ENCODE peak calls at places on chromosomes 11 and 22, in seven cellular contexts. L is choroid plexus epithelial cell; E is EH; X is GM04504; T is CD8-positive, alpha-beta T cell; O is Right ventricle myocardium superior; K is ovary. F is an unnamed sample.

GRCh38 chr11:29129850-29130249 is 887.0 kb downstream of the KCNA4 start:
- DNase-seq in L (peak), O (no peak), X (no peak), E (peak), T (no peak), K (no peak), F (peak)

GRCh38 chr11:69320756-69321741 is 27.1 kb downstream of the MYEOV start:
- DNase-seq in T (no peak), E (peak), K (no peak), L (no peak), X (no peak), O (no peak), F (no peak)

GRCh38 chr11:119519796-119520195 is 96.8 kb upstream of the THY1 start:
- DNase-seq in O (no peak), T (no peak), K (no peak), L (no peak), E (no peak), X (no peak), F (no peak)

GRCh38 chr11:126282742-126283591 is at the start of gene TIRAP:
- DNase-seq in O (peak), L (peak), T (peak), X (no peak), K (peak), E (peak), F (peak)

GRCh38 chr22:24326266-24326665 is 55.6 kb downstream of the SPECC1L start:
- DNase-seq in K (no peak), X (no peak), T (no peak), O (no peak), L (no peak), E (no peak), F (no peak)

GRCh38 chr11:93817426-93818348 is 32.7 kb downstream of the VSTM5 start:
- DNase-seq in X (no peak), O (no peak), E (no peak), T (no peak), K (no peak), L (no peak), F (no peak)

GRCh38 chr11:70595452-70595851 is 197.1 kb downstream of the CTTN start:
- DNase-seq in T (no peak), O (peak), L (no peak), X (no peak), K (no peak), E (no peak), F (no peak)

GRCh38 chr11:19829109-19829790 is 116.6 kb downstream of the NAV2 start:
- DNase-seq in K (no peak), T (no peak), O (no peak), E (no peak), X (no peak), L (no peak), F (peak)

GRCh38 chr11:65529475-65530156 is 4.7 kb downstream of the SCYL1 start:
- DNase-seq in T (no peak), K (peak), E (no peak), O (no peak), L (no peak), X (no peak), F (no peak)

GRCh38 chr11:10379022-10379421 is 74.1 kb downstream of the ADM start:
- DNase-seq in X (no peak), E (no peak), L (peak), O (no peak), T (no peak), K (no peak), F (no peak)

GRCh38 chr11:14644396-14645246 is 1.0 kb downstream of the PDE3B start:
- DNase-seq in X (no peak), E (peak), O (peak), K (peak), T (peak), L (peak), F (peak)

GRCh38 chr11:125057370-125058060 is 5.6 kb upstream of the SLC37A2 start:
- DNase-seq in T (no peak), L (no peak), O (no peak), E (no peak), K (no peak), X (no peak), F (no peak)

GRCh38 chr11:67612751-67613150 is 6.0 kb downstream of the NDUFV1 start:
- DNase-seq in L (no peak), X (no peak), T (no peak), E (no peak), O (no peak), K (no peak), F (no peak)

GRCh38 chr11:125315088-125315740 is 150.7 kb downstream of the PKNOX2 start:
- DNase-seq in K (peak), E (peak), O (peak), L (peak), T (no peak), X (no peak), F (no peak)

GRCh38 chr11:48182860-48183526 is 33.6 kb upstream of the OR4B1 start:
- DNase-seq in L (no peak), E (no peak), X (no peak), T (no peak), K (no peak), O (no peak), F (no peak)

GRCh38 chr11:78708388-78708787 is 133.7 kb upstream of the NARS2 start:
- DNase-seq in L (no peak), T (no peak), X (no peak), O (no peak), E (peak), K (no peak), F (peak)

GRCh38 chr22:29733362-29734322 is 13.8 kb downstream of the CABP7 start:
- DNase-seq in L (no peak), E (no peak), O (peak), X (no peak), T (no peak), K (no peak), F (no peak)

GRCh38 chr11:17972987-17973386 is 39.9 kb downstream of the SERGEF start:
- DNase-seq in T (no peak), O (peak), L (peak), K (peak), X (peak), E (peak), F (peak)

GRCh38 chr11:43130616-43131015 is 181.2 kb upstream of the API5 start:
- DNase-seq in T (no peak), X (no peak), L (no peak), O (no peak), K (no peak), E (no peak), F (no peak)

GRCh38 chr11:3920148-3920852 is 64.8 kb downstream of the STIM1 start:
- DNase-seq in L (peak), X (peak), T (peak), E (peak), O (no peak), K (no peak), F (peak)

GRCh38 chr22:47259990-47260389 is 497.5 kb downstream of the TBC1D22A start:
- DNase-seq in K (no peak), T (no peak), X (no peak), E (no peak), O (no peak), L (no peak), F (no peak)

GRCh38 chr11:72226701-72227100 is 2.1 kb downstream of the INPPL1 start:
- DNase-seq in T (no peak), L (no peak), K (no peak), E (no peak), X (no peak), O (no peak), F (no peak)

GRCh38 chr22:31342389-31343125 is 3.6 kb downstream of the PATZ1 start:
- DNase-seq in O (no peak), T (no peak), E (no peak), K (no peak), X (no peak), L (no peak), F (no peak)

GRCh38 chr11:47941907-47942558 is 38.3 kb upstream of the PTPRJ start:
- DNase-seq in E (no peak), K (no peak), T (no peak), O (no peak), L (peak), X (no peak), F (no peak)

GRCh38 chr11:69443138-69443967 is 38.1 kb upstream of the LINC01488 start:
- DNase-seq in K (peak), T (peak), L (peak), E (peak), X (peak), O (peak), F (peak)

GRCh38 chr11:115275045-115275444 is 229.2 kb downstream of the CADM1 start:
- DNase-seq in T (no peak), E (no peak), K (no peak), X (no peak), O (no peak), L (no peak), F (no peak)